ENCODE peak calls at places on chromosomes 7 and 10, in six cellular contexts. F is stimulated activated CD4-positive, alpha-beta T cell treated with anti-CD3 and anti-CD28 coated beads, Interleukin-12 subunit alpha, Interleukin-12 subunit beta, amount 100 ng/mL, for 4 hours; Z is GM03348; A is AML-193; I is breast epithelium; K is GM06990. H is an unnamed sample.

GRCh38 chr7:155422599-155423336 is 35.2 kb upstream of the EN2 start:
- DNase-seq in F (no peak), Z (no peak), I (no peak), A (no peak), K (no peak), H (no peak)

GRCh38 chr7:132200141-132200540 is 376.1 kb downstream of the PLXNA4 start:
- DNase-seq in I (no peak), A (no peak), K (no peak), F (no peak), Z (no peak), H (no peak)

GRCh38 chr7:105228555-105228954 is 160.2 kb downstream of the SRPK2 start:
- DNase-seq in A (no peak), K (no peak), I (no peak), Z (no peak), F (no peak), H (no peak)

GRCh38 chr10:112271982-112272381 is 11.2 kb upstream of the TECTB start:
- DNase-seq in F (no peak), I (no peak), A (no peak), Z (peak), K (no peak), H (no peak)

GRCh38 chr7:36396150-36396549 is 6.5 kb downstream of the ANLN start:
- DNase-seq in Z (no peak), I (no peak), A (no peak), F (no peak), K (no peak), H (no peak)

GRCh38 chr10:102504179-102504975 is 605 bp downstream of the SUFU start:
- DNase-seq in K (no peak), F (peak), Z (peak), A (no peak), I (no peak), H (peak)

GRCh38 chr7:24283559-24283899 is 461 bp upstream of the NPY start:
- DNase-seq in I (no peak), Z (no peak), A (no peak), K (peak), F (peak), H (no peak)

GRCh38 chr10:50224330-50224952 is 26.9 kb downstream of the ASAH2 start:
- DNase-seq in F (no peak), A (peak), Z (peak), I (no peak), K (peak), H (no peak)

GRCh38 chr7:157235357-157236018 is 96.8 kb downstream of the UBE3C start:
- DNase-seq in F (no peak), I (no peak), K (no peak), Z (peak), A (no peak), H (no peak)